ENCODE peak calls at places on chromosome 22, in nine cellular contexts. Q is GM23248, P is neural progenitor cell, N is PC-3, H is OCI-LY7, S is HCT116, Z is hepatocyte, J is MM.1S, X is SK-N-SH. E is an unnamed sample.

GRCh38 chr22:23709107-23709506 is 18.3 kb downstream of the RGL4 start:
- DNase-seq in Z (no peak), X (no peak), N (no peak), S (no peak), P (no peak), Q (peak; percentile 63), J (no peak), H (no peak), E (no peak)

GRCh38 chr22:24230911-24231656 is 13.8 kb downstream of the GGT5 start:
- DNase-seq in S (no peak), H (peak; percentile 61), Z (peak; percentile 40), P (peak; percentile 71), Q (peak; percentile 11), N (no peak), J (peak; percentile 40), X (peak; percentile 53), E (peak; percentile 88)

GRCh38 chr22:40026641-40027040 is 31.9 kb downstream of the FAM83F start:
- DNase-seq in N (no peak), J (no peak), X (no peak), Q (no peak), P (peak; percentile 1), Z (no peak), S (no peak), H (no peak), E (no peak)

GRCh38 chr22:41781508-41781906 is 19.0 kb upstream of the CCDC134 start:
- DNase-seq in N (no peak), Q (no peak), S (no peak), J (no peak), X (no peak), Z (no peak), P (no peak), H (no peak), E (no peak)

GRCh38 chr22:27310966-27311665 is 490.4 kb downstream of the MN1 start:
- DNase-seq in Z (no peak), Q (no peak), P (peak; percentile 58), S (no peak), J (no peak), X (no peak), H (no peak), N (no peak), E (peak; percentile 51)

GRCh38 chr22:32536352-32536751 is 61.7 kb downstream of the FBXO7 start:
- DNase-seq in J (peak; percentile 73), S (no peak), P (no peak), N (no peak), Q (no peak), X (no peak), H (peak; percentile 4), Z (no peak), E (no peak)

GRCh38 chr22:47307326-47307725 is 544.9 kb downstream of the TBC1D22A start:
- DNase-seq in S (no peak), Z (no peak), J (no peak), Q (peak; percentile 64), H (no peak), N (peak; percentile 51), X (no peak), P (no peak), E (no peak)

GRCh38 chr22:25496396-25497064 is 67.9 kb upstream of the GRK3 start:
- DNase-seq in S (no peak), X (no peak), N (no peak), J (no peak), Z (no peak), Q (no peak), H (no peak), P (no peak), E (no peak)

GRCh38 chr22:39348909-39349505 is 784 bp upstream of the SYNGR1 start:
- DNase-seq in P (peak; percentile 25), S (no peak), Z (peak; percentile 35), X (peak; percentile 66), J (no peak), N (no peak), Q (no peak), H (no peak), E (no peak)

GRCh38 chr22:40070701-40071100 is 75.9 kb downstream of the FAM83F start:
- DNase-seq in Q (peak; percentile 59), J (no peak), Z (no peak), S (no peak), X (no peak), P (no peak), H (no peak), N (no peak), E (no peak)

GRCh38 chr22:41442240-41442792 is 4.3 kb downstream of the TOB2 start:
- DNase-seq in P (no peak), H (no peak), Z (no peak), J (no peak), S (no peak), X (no peak), Q (peak; percentile 26), N (no peak), E (no peak)

GRCh38 chr22:32020117-32020516 is 22.9 kb upstream of the SLC5A1 start:
- DNase-seq in Q (peak; percentile 60), P (no peak), X (no peak), Z (peak; percentile 42), J (peak; percentile 12), N (peak; percentile 89), H (no peak), S (peak; percentile 51), E (no peak)

GRCh38 chr22:40628354-40629042 is 8.0 kb downstream of the MRTFA start:
- DNase-seq in N (peak; percentile 53), P (no peak), X (no peak), J (no peak), S (no peak), Q (peak; percentile 79), H (no peak), Z (no peak), E (no peak)

GRCh38 chr22:41132555-41132954 is 40.2 kb downstream of the EP300 start:
- DNase-seq in X (no peak), S (no peak), J (no peak), Z (no peak), N (no peak), Q (peak; percentile 53), P (no peak), H (no peak), E (no peak)

GRCh38 chr22:47032091-47032943 is 269.9 kb downstream of the TBC1D22A start:
- DNase-seq in Z (no peak), S (no peak), Q (peak; percentile 19), P (no peak), N (no peak), H (no peak), X (no peak), J (no peak), E (no peak)

GRCh38 chr22:47201996-47202818 is 439.8 kb downstream of the TBC1D22A start:
- DNase-seq in N (no peak), J (no peak), Z (no peak), X (no peak), Q (no peak), S (no peak), H (no peak), P (no peak), E (no peak)

GRCh38 chr22:42360348-42360747 is 71.9 kb downstream of the NFAM1 start:
- DNase-seq in H (no peak), P (no peak), S (no peak), J (no peak), Z (no peak), N (no peak), Q (no peak), X (no peak), E (no peak)

GRCh38 chr22:24190566-24191208 is 9.4 kb downstream of the SUSD2 start:
- DNase-seq in Q (no peak), H (no peak), Z (no peak), P (no peak), J (no peak), X (peak; percentile 34), N (no peak), S (no peak), E (no peak)

GRCh38 chr22:39985383-39986045 is 9.2 kb upstream of the FAM83F start:
- DNase-seq in J (no peak), X (no peak), Q (no peak), N (no peak), P (no peak), H (no peak), Z (no peak), S (no peak), E (no peak)

DNA sequence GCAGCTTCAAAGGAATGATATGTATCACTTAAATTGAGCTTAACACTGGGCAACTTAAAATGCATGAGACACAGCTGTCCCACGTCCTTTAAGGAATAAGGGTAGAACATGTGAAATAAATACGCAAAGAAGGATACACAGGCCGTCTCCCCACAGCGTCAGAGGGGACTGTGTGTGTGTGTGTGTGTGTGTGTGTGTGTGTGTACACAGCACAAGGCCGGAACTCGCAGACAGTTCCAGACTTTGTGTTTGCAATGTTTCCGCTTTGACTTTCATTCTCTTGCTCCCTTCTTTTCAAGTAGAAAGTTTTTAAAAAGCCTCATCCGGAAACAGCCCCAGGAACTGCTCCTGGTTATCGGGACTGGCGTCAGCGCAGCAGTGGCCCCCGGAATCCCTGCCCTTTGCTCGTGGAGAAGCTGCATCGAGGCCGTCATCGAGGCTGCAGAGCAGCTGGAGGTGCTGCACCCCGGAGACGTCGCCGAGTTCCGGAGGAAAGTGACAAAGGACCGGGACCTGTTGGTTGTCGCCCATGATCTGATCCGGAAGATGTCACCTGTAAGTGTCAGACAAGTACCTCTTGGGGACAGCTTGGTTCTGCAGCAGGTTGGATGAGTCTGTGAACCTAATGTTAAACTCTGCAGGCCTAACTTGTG is 13.3 kb downstream of the FAM118A start:
- DNase-seq in S (no peak), J (no peak), N (no peak), X (no peak), Z (no peak), Q (no peak), H (no peak), P (no peak), E (no peak)
- TF ChIP-seq EZH2phosphoT487 in S (no peak), J (no peak), N (no peak), X (no peak), Z (no peak), Q (no peak), H (no peak), P (no peak), E (no peak)

GRCh38 chr22:44438056-44438455 is 60.0 kb downstream of the RTL6 start:
- DNase-seq in S (no peak), J (no peak), Z (no peak), X (peak; percentile 47), H (no peak), N (no peak), Q (no peak), P (peak; percentile 41), E (peak; percentile 57)
- TF ChIP-seq EZH2phosphoT487 in S (no peak), J (no peak), Z (no peak), X (no peak), H (no peak), N (no peak), Q (no peak), P (no peak), E (no peak)

DNA sequence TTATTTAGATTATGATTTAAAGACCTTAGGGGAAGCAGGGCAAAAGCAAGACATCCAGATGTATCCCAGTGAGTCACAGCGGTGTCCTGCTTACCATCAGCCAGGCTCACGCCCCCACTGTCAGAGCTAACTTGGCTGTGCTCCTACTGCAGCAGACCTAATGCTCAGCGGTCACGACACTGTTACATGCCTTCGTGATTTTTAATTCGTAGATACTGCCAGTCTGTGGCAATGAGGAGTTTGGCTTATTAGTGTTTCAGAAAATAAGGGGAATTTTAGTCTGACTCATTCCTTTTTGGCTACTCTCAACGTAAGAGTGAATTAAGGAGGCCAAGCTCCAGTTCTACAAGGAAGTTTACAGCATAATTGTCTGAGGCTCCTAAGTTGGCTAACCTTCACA is 22.7 kb downstream of the EFCAB6 start:
- DNase-seq in J (no peak), N (peak; percentile 70), Q (peak; percentile 99), X (peak; percentile 65), Z (peak; percentile 76), H (no peak), S (no peak), P (no peak), E (no peak)
- TF ChIP-seq EZH2phosphoT487 in J (no peak), N (no peak), Q (no peak), X (no peak), Z (no peak), H (no peak), S (no peak), P (no peak), E (no peak)

GRCh38 chr22:50247748-50248147 is 2.9 kb upstream of the TUBGCP6 start:
- DNase-seq in H (peak; percentile 91), N (peak; percentile 34), P (peak; percentile 66), Q (peak; percentile 48), Z (no peak), X (peak; percentile 81), S (peak; percentile 64), J (peak; percentile 91), E (peak; percentile 87)
- TF ChIP-seq EZH2phosphoT487 in H (no peak), N (no peak), P (no peak), Q (no peak), Z (no peak), X (no peak), S (no peak), J (no peak), E (no peak)